ENCODE peak calls at places on chromosome 9, in eight cellular contexts. S is right lobe of liver, F is IMR-90, U is upper lobe of left lung, C is stomach, Q is HepG2, T is lower leg skin, Y is gastrocnemius medialis. K is an unnamed sample.

GRCh38 chr9:109251776-109252106 is 69.1 kb downstream of the EPB41L4B start:
- DNase-seq in S (no peak), F (no peak), U (no peak), C (no peak), Q (no peak), T (no peak), Y (no peak), K (no peak)

GRCh38 chr9:26975728-26976707 is 19.8 kb downstream of the IFT74 start:
- DNase-seq in S (no peak), F (peak), U (no peak), C (peak), Q (peak), T (no peak), Y (no peak), K (no peak)

GRCh38 chr9:130962418-130963316 is 23.6 kb upstream of the FIBCD1 start:
- DNase-seq in S (no peak), F (peak), U (no peak), C (peak), Q (no peak), T (peak), Y (no peak), K (no peak)

GRCh38 chr9:85978496-85978895 is 37.5 kb downstream of the NAA35 start:
- DNase-seq in S (no peak), F (peak), U (no peak), C (no peak), Q (no peak), T (no peak), Y (no peak), K (no peak)

GRCh38 chr9:5493597-5494511 is 16.5 kb upstream of the PDCD1LG2 start:
- DNase-seq in S (no peak), F (peak), U (peak), C (no peak), Q (no peak), T (peak), Y (peak), K (no peak)

GRCh38 chr9:89519393-89519805 is 21.5 kb upstream of the SEMA4D start:
- DNase-seq in S (no peak), F (peak), U (no peak), C (peak), Q (peak), T (no peak), Y (peak), K (no peak)

GRCh38 chr9:109771084-109771483 is 8.9 kb upstream of the PALM2AKAP2 start:
- DNase-seq in S (no peak), F (peak), U (no peak), C (no peak), Q (no peak), T (no peak), Y (no peak), K (no peak)

GRCh38 chr9:93091453-93092081 is 4.5 kb upstream of the CARD19 start:
- DNase-seq in S (peak), F (peak), U (peak), C (no peak), Q (peak), T (no peak), Y (peak), K (peak)

GRCh38 chr9:98851730-98852462 is 44.4 kb downstream of the GALNT12 start:
- DNase-seq in S (no peak), F (peak), U (no peak), C (no peak), Q (no peak), T (no peak), Y (no peak), K (peak)

GRCh38 chr9:112764837-112765236 is 14.3 kb downstream of the SNX30 start:
- DNase-seq in S (no peak), F (no peak), U (no peak), C (no peak), Q (peak), T (no peak), Y (no peak), K (no peak)

GRCh38 chr9:134606951-134607733 is 34.5 kb upstream of the COL5A1 start:
- DNase-seq in S (peak), F (no peak), U (no peak), C (peak), Q (no peak), T (no peak), Y (no peak), K (peak)

GRCh38 chr9:72600671-72601070 is 79.3 kb downstream of the TMC1 start:
- DNase-seq in S (no peak), F (peak), U (no peak), C (no peak), Q (no peak), T (no peak), Y (no peak), K (no peak)

DNA sequence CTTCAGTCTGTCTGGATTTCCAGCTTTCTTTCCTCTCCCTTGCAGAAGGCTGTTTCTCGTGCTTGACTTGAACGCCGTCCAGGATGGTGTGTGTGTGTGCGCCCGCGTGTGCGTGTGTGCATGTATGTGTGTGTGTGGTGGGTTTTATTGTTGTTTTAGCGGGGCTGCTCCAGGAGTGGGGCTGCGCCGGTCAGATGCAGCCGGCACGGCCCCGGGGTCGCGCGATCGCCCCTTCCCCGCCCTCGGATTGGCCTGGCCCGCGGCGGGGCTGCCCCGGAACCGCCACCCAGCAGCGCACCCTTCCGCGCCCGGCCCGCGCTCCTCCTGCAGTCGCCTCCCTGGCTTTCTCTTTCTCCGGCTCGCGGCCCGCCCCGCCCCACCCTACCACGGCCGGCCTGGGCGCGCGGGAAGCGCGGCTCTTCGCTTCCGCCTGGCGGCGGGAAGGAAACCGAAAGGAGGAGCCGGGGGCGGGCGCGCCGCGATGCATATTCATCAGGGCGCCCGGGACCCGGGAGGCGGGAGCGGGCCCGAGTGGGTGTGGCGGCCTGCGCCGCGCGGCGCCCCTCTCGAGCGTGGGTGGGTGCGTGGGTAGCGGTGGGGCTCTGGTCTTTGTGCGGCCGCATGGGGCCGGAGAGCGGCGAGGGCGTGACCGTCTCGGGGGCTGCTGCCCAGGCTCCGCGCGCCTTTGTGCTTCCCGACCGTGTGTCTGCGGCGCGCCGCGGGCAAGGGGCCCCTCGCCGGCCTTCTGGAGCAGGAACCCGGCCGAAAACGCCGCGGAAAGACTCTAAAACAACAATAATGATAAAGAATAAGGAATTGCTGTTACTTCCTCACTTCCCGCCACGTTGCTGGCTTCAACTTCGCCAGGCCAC is 8.5 kb upstream of the NFIB start:
- DNase-seq in S (peak), F (peak), U (peak), C (peak), Q (peak), T (peak), Y (peak), K (peak)
- TF ChIP-seq POLR2A in S (peak), F (no peak), U (peak), C (no peak), Q (no peak), T (no peak), Y (peak), K (peak)

DNA sequence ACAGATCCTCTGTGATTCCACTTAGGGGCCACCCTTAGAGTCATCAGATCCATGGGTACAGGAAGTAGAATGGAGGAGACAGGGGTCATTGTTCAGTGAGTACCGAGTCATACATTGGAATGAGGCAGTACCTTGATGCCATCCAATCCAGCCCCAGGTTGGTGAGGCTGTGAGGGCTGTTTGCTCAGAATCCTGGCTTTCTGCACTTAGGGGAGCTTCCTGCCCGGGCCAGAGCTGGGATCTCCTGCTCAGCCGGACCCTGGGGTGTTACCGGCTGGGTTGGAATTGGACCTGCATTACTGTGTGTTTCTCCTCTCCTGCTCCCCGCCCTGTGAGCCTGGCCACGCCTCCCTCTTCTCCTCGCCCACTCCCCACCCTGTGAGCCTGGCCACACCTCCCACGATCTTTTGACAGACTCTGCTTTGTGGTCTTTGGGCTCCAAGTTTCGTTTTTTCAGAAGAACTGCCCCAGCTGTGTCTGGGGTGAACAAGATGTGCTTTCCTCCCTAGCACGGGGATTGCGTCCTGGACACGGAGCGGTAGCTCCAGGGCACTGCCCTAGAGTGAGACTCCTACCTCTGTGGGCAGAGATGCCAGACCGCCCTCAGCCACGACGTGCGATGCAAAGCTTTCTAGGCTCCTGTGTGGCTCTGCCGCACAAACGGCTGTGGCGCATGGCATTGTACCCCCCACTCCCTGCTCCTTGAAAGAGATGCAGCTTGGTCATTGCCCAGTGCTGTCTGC is 15.4 kb downstream of the TRAF2 start:
- DNase-seq in S (no peak), F (peak), U (peak), C (peak), Q (peak), T (peak), Y (peak), K (no peak)
- TF ChIP-seq POLR2A in S (peak), F (no peak), U (no peak), C (no peak), Q (peak), T (no peak), Y (no peak), K (no peak)

GRCh38 chr9:97038909-97039781 is at the start of gene CTSV:
- DNase-seq in S (peak), F (peak), U (peak), C (peak), Q (peak), T (peak), Y (peak), K (peak)
- TF ChIP-seq POLR2A in S (peak), F (no peak), U (peak), C (no peak), Q (peak), T (no peak), Y (peak), K (peak)

GRCh38 chr9:132669329-132669635 is 501 bp downstream of the DDX31 start:
- DNase-seq in S (no peak), F (no peak), U (no peak), C (no peak), Q (no peak), T (no peak), Y (no peak), K (peak)

GRCh38 chr9:132670816-132671371 is 630 bp downstream of the GTF3C4 start:
- DNase-seq in S (no peak), F (peak), U (peak), C (no peak), Q (no peak), T (peak), Y (no peak), K (no peak)

GRCh38 chr9:132669636-132670358 is at the start of gene DDX31:
- DNase-seq in S (peak), F (peak), U (peak), C (peak), Q (peak), T (peak), Y (peak), K (peak)

GRCh38 chr9:132671620-132672412 is 1.6 kb downstream of the GTF3C4 start:
- DNase-seq in S (no peak), F (peak), U (no peak), C (no peak), Q (no peak), T (no peak), Y (no peak), K (no peak)

DNA sequence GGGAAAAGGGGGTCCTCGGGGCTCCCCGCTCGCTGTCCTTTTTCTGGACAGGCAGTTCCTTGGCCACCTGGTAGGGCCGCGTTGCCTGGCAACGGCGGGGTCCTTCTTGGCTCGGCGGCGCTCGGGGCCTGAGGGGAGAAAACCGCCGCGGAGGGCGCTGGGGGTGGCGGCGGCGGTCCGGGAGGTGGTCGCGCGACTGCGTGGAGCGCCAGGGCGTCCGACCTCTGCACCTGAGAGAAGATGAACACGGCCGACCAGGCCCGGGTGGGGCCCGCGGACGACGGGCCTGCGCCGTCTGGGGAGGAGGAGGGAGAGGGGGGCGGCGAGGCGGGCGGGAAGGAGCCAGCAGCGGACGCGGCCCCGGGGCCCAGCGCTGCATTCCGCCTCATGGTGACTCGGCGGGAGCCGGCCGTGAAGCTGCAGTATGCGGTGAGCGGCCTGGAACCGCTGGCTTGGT is at the start of gene GTF3C4:
- DNase-seq in S (peak), F (peak), U (peak), C (peak), Q (no peak), T (peak), Y (peak), K (peak)
- TF ChIP-seq POLR2A in S (no peak), F (no peak), U (no peak), C (no peak), Q (peak), T (no peak), Y (no peak), K (no peak)

GRCh38 chr9:69175488-69175872 is 1.4 kb downstream of the TJP2 start:
- DNase-seq in S (no peak), F (no peak), U (no peak), C (no peak), Q (no peak), T (no peak), Y (no peak), K (no peak)

GRCh38 chr9:69174645-69175487 is 789 bp downstream of the TJP2 start:
- DNase-seq in S (peak), F (peak), U (peak), C (no peak), Q (peak), T (peak), Y (peak), K (peak)

GRCh38 chr9:69173497-69173890 is 583 bp upstream of the TJP2 start:
- DNase-seq in S (peak), F (no peak), U (no peak), C (no peak), Q (no peak), T (no peak), Y (no peak), K (no peak)

GRCh38 chr9:69172895-69173294 is 1.2 kb upstream of the TJP2 start:
- DNase-seq in S (no peak), F (no peak), U (no peak), C (no peak), Q (no peak), T (no peak), Y (no peak), K (no peak)

GRCh38 chr9:69173891-69174644 is at the start of gene TJP2:
- DNase-seq in S (peak), F (peak), U (peak), C (peak), Q (peak), T (peak), Y (peak), K (peak)
- TF ChIP-seq POLR2A in S (peak), F (peak), U (peak), C (no peak), Q (peak), T (no peak), Y (peak), K (no peak)

GRCh38 chr9:127968046-127968445 is 12.7 kb downstream of the EEIG1 start:
- DNase-seq in S (no peak), F (peak), U (peak), C (peak), Q (no peak), T (no peak), Y (peak), K (no peak)
- TF ChIP-seq POLR2A in S (no peak), F (no peak), U (no peak), C (no peak), Q (no peak), T (no peak), Y (no peak), K (no peak)

DNA sequence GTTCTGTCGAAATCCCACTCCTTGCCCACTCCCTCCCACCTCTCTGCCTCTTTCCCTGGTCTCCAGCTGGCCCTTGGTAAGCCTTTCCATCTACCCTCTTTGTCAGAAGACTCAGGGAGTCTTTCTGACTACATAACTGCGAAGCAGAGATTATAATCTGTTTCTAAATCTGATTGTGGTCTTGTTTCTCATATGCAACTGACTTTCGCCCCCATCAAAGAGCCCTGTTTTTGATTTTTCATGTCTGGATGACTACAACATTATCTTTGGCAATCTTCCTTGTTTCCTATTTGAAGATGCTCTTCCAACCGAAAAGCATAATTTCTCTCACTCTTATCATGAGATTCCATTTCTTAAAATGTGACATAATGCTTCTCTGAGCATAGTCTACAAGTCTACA is 218.2 kb upstream of the ADAMTSL1 start:
- DNase-seq in S (no peak), F (no peak), U (no peak), C (no peak), Q (no peak), T (no peak), Y (no peak), K (no peak)
- TF ChIP-seq POLR2A in S (no peak), F (no peak), U (no peak), C (no peak), Q (no peak), T (no peak), Y (no peak), K (no peak)

K was measured in breast epithelium.